ENCODE peak calls at places on chromosomes 2 and 18, in eight cellular contexts. One of them, this sample, is unnamed.

GRCh38 chr2:239819974-239820555 is 205.1 kb downstream of the NDUFA10 start:
- DNase-seq in tibial nerve: no peak
- DNase-seq in psoas muscle: no peak
- DNase-seq in A549: no peak
- DNase-seq in sigmoid colon: peak; percentile 61
- DNase-seq in kidney: peak; percentile 48
- DNase-seq in pancreas: no peak
- DNase-seq in transverse colon: no peak
- DNase-seq in this sample: no peak

GRCh38 chr2:61074100-61074499 is 8.4 kb downstream of the SANBR start:
- DNase-seq in transverse colon: no peak
- DNase-seq in tibial nerve: no peak
- DNase-seq in sigmoid colon: no peak
- DNase-seq in psoas muscle: no peak
- DNase-seq in A549: no peak
- DNase-seq in kidney: no peak
- DNase-seq in pancreas: no peak
- DNase-seq in this sample: no peak

GRCh38 chr18:10306779-10307178 is 147.7 kb upstream of the APCDD1 start:
- DNase-seq in kidney: no peak
- DNase-seq in tibial nerve: no peak
- DNase-seq in psoas muscle: no peak
- DNase-seq in A549: no peak
- DNase-seq in transverse colon: no peak
- DNase-seq in pancreas: no peak
- DNase-seq in sigmoid colon: no peak
- DNase-seq in this sample: no peak

GRCh38 chr2:26519396-26519991 is 41.6 kb upstream of the OTOF start:
- DNase-seq in pancreas: no peak
- DNase-seq in kidney: no peak
- DNase-seq in tibial nerve: no peak
- DNase-seq in A549: no peak
- DNase-seq in sigmoid colon: no peak
- DNase-seq in transverse colon: no peak
- DNase-seq in psoas muscle: no peak
- DNase-seq in this sample: no peak

GRCh38 chr2:611519-611918 is 65.7 kb downstream of the TMEM18 start:
- DNase-seq in pancreas: no peak
- DNase-seq in psoas muscle: no peak
- DNase-seq in tibial nerve: no peak
- DNase-seq in sigmoid colon: no peak
- DNase-seq in kidney: no peak
- DNase-seq in transverse colon: no peak
- DNase-seq in A549: no peak
- DNase-seq in this sample: no peak

GRCh38 chr18:43484710-43485109 is 207.4 kb upstream of the SYT4 start:
- DNase-seq in kidney: no peak
- DNase-seq in sigmoid colon: no peak
- DNase-seq in pancreas: no peak
- DNase-seq in psoas muscle: no peak
- DNase-seq in tibial nerve: no peak
- DNase-seq in A549: no peak
- DNase-seq in transverse colon: no peak
- DNase-seq in this sample: no peak

GRCh38 chr2:10863837-10864236 is 47.9 kb upstream of the KCNF1 start:
- DNase-seq in tibial nerve: no peak
- DNase-seq in transverse colon: peak; percentile 24
- DNase-seq in kidney: no peak
- DNase-seq in A549: no peak
- DNase-seq in pancreas: no peak
- DNase-seq in sigmoid colon: no peak
- DNase-seq in psoas muscle: no peak
- DNase-seq in this sample: no peak

GRCh38 chr2:99697811-99698568 is 208.2 kb upstream of the REV1 start:
- DNase-seq in transverse colon: no peak
- DNase-seq in kidney: no peak
- DNase-seq in psoas muscle: no peak
- DNase-seq in tibial nerve: no peak
- DNase-seq in sigmoid colon: no peak
- DNase-seq in A549: no peak
- DNase-seq in pancreas: no peak
- DNase-seq in this sample: peak; percentile 72

GRCh38 chr2:240604939-240605716 is 18.6 kb downstream of the CAPN10 start:
- DNase-seq in tibial nerve: no peak
- DNase-seq in kidney: peak; percentile 61
- DNase-seq in psoas muscle: peak; percentile 42
- DNase-seq in A549: no peak
- DNase-seq in transverse colon: peak; percentile 88
- DNase-seq in sigmoid colon: peak; percentile 55
- DNase-seq in pancreas: no peak
- DNase-seq in this sample: no peak

GRCh38 chr2:86027913-86028762 is 77.5 kb downstream of the POLR1A start:
- DNase-seq in transverse colon: no peak
- DNase-seq in sigmoid colon: no peak
- DNase-seq in A549: no peak
- DNase-seq in tibial nerve: no peak
- DNase-seq in psoas muscle: peak; percentile 49
- DNase-seq in kidney: no peak
- DNase-seq in pancreas: no peak
- DNase-seq in this sample: peak; percentile 29

GRCh38 chr2:44668336-44668735 is 273.2 kb upstream of the SIX3 start:
- DNase-seq in kidney: no peak
- DNase-seq in sigmoid colon: no peak
- DNase-seq in A549: peak; percentile 29
- DNase-seq in pancreas: no peak
- DNase-seq in tibial nerve: no peak
- DNase-seq in transverse colon: no peak
- DNase-seq in psoas muscle: no peak
- DNase-seq in this sample: no peak

GRCh38 chr2:123363076-123363475 is 662.0 kb upstream of the CNTNAP5 start:
- DNase-seq in tibial nerve: no peak
- DNase-seq in A549: no peak
- DNase-seq in pancreas: no peak
- DNase-seq in kidney: no peak
- DNase-seq in psoas muscle: no peak
- DNase-seq in sigmoid colon: no peak
- DNase-seq in transverse colon: no peak
- DNase-seq in this sample: no peak

GRCh38 chr2:160687629-160688028 is 194.0 kb upstream of the RBMS1 start:
- DNase-seq in psoas muscle: no peak
- DNase-seq in transverse colon: no peak
- DNase-seq in tibial nerve: no peak
- DNase-seq in A549: no peak
- DNase-seq in kidney: no peak
- DNase-seq in pancreas: no peak
- DNase-seq in sigmoid colon: no peak
- DNase-seq in this sample: no peak

GRCh38 chr2:46504685-46505559 is 25.6 kb downstream of the TMEM247 start:
- DNase-seq in pancreas: no peak
- DNase-seq in tibial nerve: no peak
- DNase-seq in sigmoid colon: no peak
- DNase-seq in A549: no peak
- DNase-seq in kidney: no peak
- DNase-seq in psoas muscle: no peak
- DNase-seq in transverse colon: no peak
- DNase-seq in this sample: no peak

GRCh38 chr2:2577366-2577765 is 246.3 kb upstream of the MYT1L start:
- DNase-seq in pancreas: peak; percentile 26
- DNase-seq in tibial nerve: no peak
- DNase-seq in psoas muscle: no peak
- DNase-seq in A549: no peak
- DNase-seq in kidney: no peak
- DNase-seq in sigmoid colon: no peak
- DNase-seq in transverse colon: no peak
- DNase-seq in this sample: no peak

GRCh38 chr2:157257312-157258252 is at the start of gene GALNT5:
- DNase-seq in sigmoid colon: no peak
- DNase-seq in pancreas: peak; percentile 13
- DNase-seq in kidney: no peak
- DNase-seq in A549: peak; percentile 16
- DNase-seq in transverse colon: peak; percentile 28
- DNase-seq in psoas muscle: no peak
- DNase-seq in tibial nerve: no peak
- DNase-seq in this sample: no peak

GRCh38 chr18:78587626-78588600 is 391.7 kb upstream of the SALL3 start:
- DNase-seq in psoas muscle: no peak
- DNase-seq in sigmoid colon: no peak
- DNase-seq in pancreas: no peak
- DNase-seq in A549: no peak
- DNase-seq in kidney: no peak
- DNase-seq in transverse colon: no peak
- DNase-seq in tibial nerve: no peak
- DNase-seq in this sample: no peak

GRCh38 chr2:64975232-64975791 is 13.9 kb upstream of the SLC1A4 start:
- DNase-seq in pancreas: peak; percentile 50
- DNase-seq in transverse colon: no peak
- DNase-seq in sigmoid colon: no peak
- DNase-seq in tibial nerve: no peak
- DNase-seq in A549: peak; percentile 86
- DNase-seq in kidney: no peak
- DNase-seq in psoas muscle: peak; percentile 90
- DNase-seq in this sample: peak; percentile 20

GRCh38 chr2:99595373-99595772 is 105.6 kb upstream of the REV1 start:
- DNase-seq in psoas muscle: no peak
- DNase-seq in tibial nerve: no peak
- DNase-seq in sigmoid colon: no peak
- DNase-seq in pancreas: no peak
- DNase-seq in transverse colon: no peak
- DNase-seq in A549: no peak
- DNase-seq in kidney: no peak
- DNase-seq in this sample: no peak

GRCh38 chr2:164015328-164016123 is 279.7 kb upstream of the FIGN start:
- DNase-seq in A549: no peak
- DNase-seq in sigmoid colon: peak; percentile 59
- DNase-seq in pancreas: no peak
- DNase-seq in psoas muscle: no peak
- DNase-seq in kidney: no peak
- DNase-seq in tibial nerve: no peak
- DNase-seq in transverse colon: no peak
- DNase-seq in this sample: no peak

GRCh38 chr2:65231121-65231520 is 3.5 kb downstream of the ACTR2 start:
- DNase-seq in pancreas: no peak
- DNase-seq in tibial nerve: no peak
- DNase-seq in sigmoid colon: no peak
- DNase-seq in psoas muscle: no peak
- DNase-seq in kidney: no peak
- DNase-seq in transverse colon: no peak
- DNase-seq in A549: no peak
- DNase-seq in this sample: no peak

GRCh38 chr2:216765810-216766259 is 70.5 kb upstream of the IGFBP5 start:
- DNase-seq in tibial nerve: no peak
- DNase-seq in sigmoid colon: no peak
- DNase-seq in kidney: no peak
- DNase-seq in pancreas: no peak
- DNase-seq in psoas muscle: no peak
- DNase-seq in transverse colon: no peak
- DNase-seq in A549: no peak
- DNase-seq in this sample: peak; percentile 69

DNA sequence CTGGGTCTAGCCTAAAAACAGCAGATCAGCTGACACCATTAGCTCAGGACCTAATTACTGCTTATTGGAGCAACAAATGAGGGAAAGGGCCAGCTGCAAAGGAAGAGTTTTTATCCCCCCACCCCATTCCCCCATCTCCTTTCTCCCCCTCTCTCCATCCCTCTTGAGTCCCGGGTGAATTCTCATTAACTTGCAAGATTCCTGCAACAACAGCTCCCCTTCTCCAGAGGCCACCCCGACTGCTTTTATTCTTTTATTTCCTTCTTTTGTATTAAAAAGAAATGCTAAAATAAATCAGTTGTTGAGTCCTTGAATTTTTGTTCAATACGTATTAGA is 473 bp upstream of the NOL4 start:
- DNase-seq in sigmoid colon: no peak
- DNase-seq in kidney: no peak
- DNase-seq in psoas muscle: no peak
- DNase-seq in pancreas: no peak
- DNase-seq in tibial nerve: no peak
- DNase-seq in A549: no peak
- DNase-seq in transverse colon: no peak
- DNase-seq in this sample: no peak
- TF ChIP-seq CTCF in sigmoid colon: no peak
- TF ChIP-seq CTCF in kidney: no peak
- TF ChIP-seq CTCF in psoas muscle: no peak
- TF ChIP-seq CTCF in pancreas: no peak
- TF ChIP-seq CTCF in tibial nerve: no peak
- TF ChIP-seq CTCF in A549: no peak
- TF ChIP-seq CTCF in transverse colon: no peak
- TF ChIP-seq CTCF in this sample: no peak

GRCh38 chr2:109513749-109514588 is 99.8 kb downstream of the SEPTIN10 start:
- DNase-seq in tibial nerve: no peak
- DNase-seq in pancreas: no peak
- DNase-seq in psoas muscle: no peak
- DNase-seq in kidney: no peak
- DNase-seq in transverse colon: peak; percentile 26
- DNase-seq in A549: peak; percentile 24
- DNase-seq in sigmoid colon: peak; percentile 88
- DNase-seq in this sample: peak; percentile 35
- H3K27ac ChIP-seq in tibial nerve: peak overlapping the region; percentile 71
- H3K27ac ChIP-seq in pancreas: no peak overlapping the region
- H3K27ac ChIP-seq in psoas muscle: peak overlapping the region; percentile 76
- H3K27ac ChIP-seq in kidney: peak overlapping the region; percentile 61
- H3K27ac ChIP-seq in transverse colon: peak overlapping the region; percentile 87
- H3K27ac ChIP-seq in A549: no peak overlapping the region
- H3K27ac ChIP-seq in sigmoid colon: peak overlapping the region; percentile 92
- H3K27ac ChIP-seq in this sample: peak overlapping the region; percentile 61

GRCh38 chr18:46265190-46266156 is 161.3 kb downstream of the HAUS1 start:
- DNase-seq in A549: no peak
- DNase-seq in tibial nerve: no peak
- DNase-seq in transverse colon: no peak
- DNase-seq in kidney: no peak
- DNase-seq in pancreas: no peak
- DNase-seq in sigmoid colon: no peak
- DNase-seq in psoas muscle: no peak
- DNase-seq in this sample: no peak
- H3K4me1 ChIP-seq in A549: no peaks in the 10 kb centered on the region
- H3K4me1 ChIP-seq in tibial nerve: no peaks in the 10 kb centered on the region
- H3K4me1 ChIP-seq in transverse colon: peaks cover 12% of the 10 kb centered on the region
- H3K4me1 ChIP-seq in kidney: no peaks in the 10 kb centered on the region
- H3K4me1 ChIP-seq in pancreas: no peaks in the 10 kb centered on the region
- H3K4me1 ChIP-seq in sigmoid colon: peaks cover 8% of the 10 kb centered on the region
- H3K4me1 ChIP-seq in psoas muscle: peaks cover 64% of the 10 kb centered on the region
- H3K4me1 ChIP-seq in this sample: peaks cover 1% of the 10 kb centered on the region

DNA sequence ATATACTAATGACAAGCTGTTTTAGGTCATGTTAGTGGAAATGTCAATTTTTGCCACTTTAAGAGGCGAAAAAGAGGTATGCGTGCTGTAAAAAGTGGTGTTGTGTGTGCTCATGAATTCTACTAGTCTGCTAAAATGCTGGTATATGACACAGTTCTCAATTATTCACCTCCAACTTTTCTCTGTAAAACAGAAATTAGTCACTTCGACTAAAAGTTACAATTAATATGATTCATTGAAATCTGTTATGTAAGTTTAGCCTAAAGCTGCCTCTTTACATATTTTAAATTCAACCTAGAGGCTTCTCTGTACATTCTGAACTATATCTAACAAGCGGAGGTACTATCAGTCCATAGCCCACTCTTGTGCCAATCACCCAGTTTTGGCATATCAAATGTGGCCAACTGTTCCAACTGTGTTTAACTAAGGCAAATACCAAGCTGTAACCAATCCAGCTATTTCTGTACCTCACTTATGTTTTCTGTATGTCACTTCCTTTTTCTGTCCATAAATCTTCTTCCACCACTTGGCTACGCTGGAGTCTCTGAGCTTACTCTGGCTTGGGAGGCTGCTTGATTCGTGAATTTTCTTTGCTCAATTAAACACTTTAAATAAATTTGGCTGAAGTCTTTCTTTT is 20.8 kb downstream of the BAZ2B start:
- DNase-seq in kidney: no peak
- DNase-seq in sigmoid colon: no peak
- DNase-seq in tibial nerve: no peak
- DNase-seq in transverse colon: no peak
- DNase-seq in A549: no peak
- DNase-seq in pancreas: no peak
- DNase-seq in psoas muscle: no peak
- DNase-seq in this sample: no peak
- TF ChIP-seq CTCF in kidney: no peak
- TF ChIP-seq CTCF in sigmoid colon: no peak
- TF ChIP-seq CTCF in tibial nerve: no peak
- TF ChIP-seq CTCF in transverse colon: no peak
- TF ChIP-seq CTCF in A549: no peak
- TF ChIP-seq CTCF in pancreas: no peak
- TF ChIP-seq CTCF in psoas muscle: no peak
- TF ChIP-seq CTCF in this sample: no peak

This sample was measured in ovary.